ENCODE peak calls at places on chromosomes 13 and 19, in six cellular contexts. U is NCI-H1436, Q is naive B cell, P is fibroblast of the conjunctiva, H is neural progenitor cell, Y is OCI-LY7. C is an unnamed sample.

GRCh38 chr19:37165635-37166034 is 6.9 kb downstream of the ZNF585A start:
- DNase-seq in U (no peak), Q (no peak), P (no peak), H (no peak), Y (no peak), C (no peak)

GRCh38 chr13:28239374-28239773 is 101.0 kb downstream of the PAN3 start:
- DNase-seq in U (no peak), Q (no peak), P (peak), H (no peak), Y (no peak), C (no peak)

GRCh38 chr19:1066748-1067340 is at the start of gene ARHGAP45:
- DNase-seq in U (no peak), Q (peak), P (no peak), H (peak), Y (peak), C (no peak)

GRCh38 chr13:29954082-29955043 is 103.9 kb upstream of the UBL3 start:
- DNase-seq in U (no peak), Q (no peak), P (no peak), H (no peak), Y (no peak), C (no peak)

GRCh38 chr13:59094149-59094548 is 1069.6 kb downstream of the DIAPH3 start:
- DNase-seq in U (no peak), Q (no peak), P (no peak), H (no peak), Y (no peak), C (no peak)

GRCh38 chr13:40983269-40983668 is 35.8 kb downstream of the ELF1 start:
- DNase-seq in U (no peak), Q (no peak), P (no peak), H (no peak), Y (no peak), C (no peak)

GRCh38 chr19:51615991-51616390 is 14.2 kb downstream of the SIGLEC5 start:
- DNase-seq in U (no peak), Q (no peak), P (no peak), H (no peak), Y (no peak), C (no peak)

GRCh38 chr19:41456342-41456918 is 13.5 kb downstream of the ERICH4 start:
- DNase-seq in U (no peak), Q (no peak), P (no peak), H (no peak), Y (no peak), C (no peak)

GRCh38 chr13:111904701-111905608 is 162.0 kb upstream of the SOX1 start:
- DNase-seq in U (no peak), Q (no peak), P (no peak), H (no peak), Y (no peak), C (no peak)

GRCh38 chr19:28519218-28519779 is 693.7 kb downstream of the UQCRFS1 start:
- DNase-seq in U (no peak), Q (no peak), P (no peak), H (no peak), Y (no peak), C (no peak)

GRCh38 chr13:47499358-47500150 is 501.5 kb downstream of the SUCLA2 start:
- DNase-seq in U (no peak), Q (no peak), P (peak), H (no peak), Y (no peak), C (no peak)

GRCh38 chr13:97224544-97225324 is 2.6 kb downstream of the MBNL2 start:
- DNase-seq in U (peak), Q (no peak), P (no peak), H (no peak), Y (no peak), C (no peak)

GRCh38 chr19:4369109-4369887 is 25.9 kb downstream of the MPND start:
- DNase-seq in U (no peak), Q (peak), P (no peak), H (peak), Y (peak), C (no peak)

GRCh38 chr19:45973564-45974338 is at the start of gene NOVA2:
- DNase-seq in U (peak), Q (no peak), P (peak), H (peak), Y (peak), C (peak)

GRCh38 chr19:52935434-52935833 is 12.2 kb upstream of the ZNF888 start:
- DNase-seq in U (no peak), Q (no peak), P (no peak), H (no peak), Y (no peak), C (no peak)

GRCh38 chr13:50989476-50989875 is 79.9 kb downstream of the RNASEH2B start:
- DNase-seq in U (no peak), Q (no peak), P (no peak), H (peak), Y (no peak), C (no peak)

GRCh38 chr19:45782820-45783785 is 813 bp upstream of the DMPK start:
- DNase-seq in U (no peak), Q (no peak), P (peak), H (no peak), Y (no peak), C (peak)

GRCh38 chr19:40783711-40784110 is 5.7 kb downstream of the RAB4B start:
- DNase-seq in U (no peak), Q (no peak), P (no peak), H (no peak), Y (no peak), C (no peak)

GRCh38 chr19:31610036-31610435 is 260.8 kb upstream of the TSHZ3 start:
- DNase-seq in U (no peak), Q (no peak), P (no peak), H (no peak), Y (no peak), C (no peak)

GRCh38 chr19:50555447-50556235 is 12.6 kb downstream of the LRRC4B start:
- DNase-seq in U (no peak), Q (no peak), P (no peak), H (peak), Y (no peak), C (no peak)